ENCODE peak calls at places on chromosomes 7 and 10, in seven cellular contexts. One of them, this sample, is unnamed.

GRCh38 chr10:21061982-21062381 is 164.9 kb upstream of the NEBL start:
- DNase-seq in GM19239: no peak
- DNase-seq in H4: no peak
- DNase-seq in Right ventricle myocardium superior: no peak
- DNase-seq in iris pigment epithelial cell: no peak
- DNase-seq in GM06990: no peak
- DNase-seq in HuH-7.5: no peak
- DNase-seq in this sample: no peak

GRCh38 chr10:129642427-129642826 is 175.4 kb downstream of the MGMT start:
- DNase-seq in GM19239: no peak
- DNase-seq in H4: no peak
- DNase-seq in Right ventricle myocardium superior: no peak
- DNase-seq in iris pigment epithelial cell: no peak
- DNase-seq in GM06990: no peak
- DNase-seq in HuH-7.5: peak
- DNase-seq in this sample: no peak

GRCh38 chr10:34006471-34006870 is 672.0 kb upstream of the NRP1 start:
- DNase-seq in GM19239: no peak
- DNase-seq in H4: no peak
- DNase-seq in Right ventricle myocardium superior: no peak
- DNase-seq in iris pigment epithelial cell: no peak
- DNase-seq in GM06990: no peak
- DNase-seq in HuH-7.5: no peak
- DNase-seq in this sample: no peak

GRCh38 chr7:14697684-14698083 is 204.9 kb downstream of the DGKB start:
- DNase-seq in GM19239: no peak
- DNase-seq in H4: no peak
- DNase-seq in Right ventricle myocardium superior: no peak
- DNase-seq in iris pigment epithelial cell: no peak
- DNase-seq in GM06990: no peak
- DNase-seq in HuH-7.5: no peak
- DNase-seq in this sample: no peak

GRCh38 chr7:43234968-43235367 is 122.5 kb downstream of the HECW1 start:
- DNase-seq in GM19239: no peak
- DNase-seq in H4: no peak
- DNase-seq in Right ventricle myocardium superior: no peak
- DNase-seq in iris pigment epithelial cell: no peak
- DNase-seq in GM06990: no peak
- DNase-seq in HuH-7.5: no peak
- DNase-seq in this sample: no peak

GRCh38 chr10:31315453-31315852 is 3.6 kb upstream of the ZEB1 start:
- DNase-seq in GM19239: no peak
- DNase-seq in H4: no peak
- DNase-seq in Right ventricle myocardium superior: no peak
- DNase-seq in iris pigment epithelial cell: peak
- DNase-seq in GM06990: no peak
- DNase-seq in HuH-7.5: no peak
- DNase-seq in this sample: no peak

GRCh38 chr7:157701395-157701794 is 364.6 kb downstream of the DNAJB6 start:
- DNase-seq in GM19239: no peak
- DNase-seq in H4: no peak
- DNase-seq in Right ventricle myocardium superior: no peak
- DNase-seq in iris pigment epithelial cell: no peak
- DNase-seq in GM06990: no peak
- DNase-seq in HuH-7.5: no peak
- DNase-seq in this sample: no peak

GRCh38 chr10:85864173-85864549 is 502.4 kb downstream of the GRID1 start:
- DNase-seq in GM19239: no peak
- DNase-seq in H4: no peak
- DNase-seq in Right ventricle myocardium superior: no peak
- DNase-seq in iris pigment epithelial cell: no peak
- DNase-seq in GM06990: no peak
- DNase-seq in HuH-7.5: no peak
- DNase-seq in this sample: no peak

GRCh38 chr7:104979167-104979841 is 34.7 kb upstream of the KMT2E start:
- DNase-seq in GM19239: no peak
- DNase-seq in H4: peak
- DNase-seq in Right ventricle myocardium superior: peak
- DNase-seq in iris pigment epithelial cell: peak
- DNase-seq in GM06990: no peak
- DNase-seq in HuH-7.5: no peak
- DNase-seq in this sample: no peak

GRCh38 chr10:3554121-3554522 is 230.9 kb downstream of the KLF6 start:
- DNase-seq in GM19239: no peak
- DNase-seq in H4: no peak
- DNase-seq in Right ventricle myocardium superior: no peak
- DNase-seq in iris pigment epithelial cell: no peak
- DNase-seq in GM06990: no peak
- DNase-seq in HuH-7.5: no peak
- DNase-seq in this sample: no peak

GRCh38 chr7:30911561-30911969 is at the start of gene AQP1:
- DNase-seq in GM19239: no peak
- DNase-seq in H4: peak
- DNase-seq in Right ventricle myocardium superior: peak
- DNase-seq in iris pigment epithelial cell: no peak
- DNase-seq in GM06990: no peak
- DNase-seq in HuH-7.5: no peak
- DNase-seq in this sample: no peak

GRCh38 chr7:36871863-36872262 is 147.6 kb upstream of the AOAH start:
- DNase-seq in GM19239: no peak
- DNase-seq in H4: no peak
- DNase-seq in Right ventricle myocardium superior: no peak
- DNase-seq in iris pigment epithelial cell: peak
- DNase-seq in GM06990: no peak
- DNase-seq in HuH-7.5: no peak
- DNase-seq in this sample: peak

GRCh38 chr10:84329094-84329611 is 764 bp downstream of the CCSER2 start:
- DNase-seq in GM19239: no peak
- DNase-seq in H4: peak
- DNase-seq in Right ventricle myocardium superior: no peak
- DNase-seq in iris pigment epithelial cell: peak
- DNase-seq in GM06990: no peak
- DNase-seq in HuH-7.5: no peak
- DNase-seq in this sample: peak

GRCh38 chr7:7183061-7183832 is 903 bp downstream of the C1GALT1 start:
- DNase-seq in GM19239: peak
- DNase-seq in H4: peak
- DNase-seq in Right ventricle myocardium superior: no peak
- DNase-seq in iris pigment epithelial cell: peak
- DNase-seq in GM06990: peak
- DNase-seq in HuH-7.5: peak
- DNase-seq in this sample: peak

GRCh38 chr7:129774359-129774758 is 162.8 kb downstream of the NRF1 start:
- DNase-seq in GM19239: no peak
- DNase-seq in H4: no peak
- DNase-seq in Right ventricle myocardium superior: peak
- DNase-seq in iris pigment epithelial cell: no peak
- DNase-seq in GM06990: no peak
- DNase-seq in HuH-7.5: no peak
- DNase-seq in this sample: no peak

GRCh38 chr7:128847721-128848211 is 14.9 kb upstream of the ATP6V1F start:
- DNase-seq in GM19239: no peak
- DNase-seq in H4: no peak
- DNase-seq in Right ventricle myocardium superior: peak
- DNase-seq in iris pigment epithelial cell: no peak
- DNase-seq in GM06990: no peak
- DNase-seq in HuH-7.5: no peak
- DNase-seq in this sample: no peak

GRCh38 chr7:102943425-102944169 is 30.8 kb downstream of the LRRC17 start:
- DNase-seq in GM19239: no peak
- DNase-seq in H4: no peak
- DNase-seq in Right ventricle myocardium superior: no peak
- DNase-seq in iris pigment epithelial cell: no peak
- DNase-seq in GM06990: no peak
- DNase-seq in HuH-7.5: no peak
- DNase-seq in this sample: no peak

GRCh38 chr10:93225938-93226337 is 152.2 kb downstream of the CYP26A1 start:
- DNase-seq in GM19239: no peak
- DNase-seq in H4: no peak
- DNase-seq in Right ventricle myocardium superior: no peak
- DNase-seq in iris pigment epithelial cell: no peak
- DNase-seq in GM06990: no peak
- DNase-seq in HuH-7.5: no peak
- DNase-seq in this sample: no peak

GRCh38 chr7:65448824-65449504 is 75.3 kb downstream of the ZNF92 start:
- DNase-seq in GM19239: no peak
- DNase-seq in H4: peak
- DNase-seq in Right ventricle myocardium superior: no peak
- DNase-seq in iris pigment epithelial cell: peak
- DNase-seq in GM06990: no peak
- DNase-seq in HuH-7.5: no peak
- DNase-seq in this sample: no peak

GRCh38 chr7:158302274-158303070 is 285.2 kb downstream of the PTPRN2 start:
- DNase-seq in GM19239: no peak
- DNase-seq in H4: no peak
- DNase-seq in Right ventricle myocardium superior: no peak
- DNase-seq in iris pigment epithelial cell: no peak
- DNase-seq in GM06990: no peak
- DNase-seq in HuH-7.5: no peak
- DNase-seq in this sample: no peak

GRCh38 chr7:73824986-73825385 is 5.8 kb upstream of the CLDN4 start:
- DNase-seq in GM19239: no peak
- DNase-seq in H4: no peak
- DNase-seq in Right ventricle myocardium superior: peak
- DNase-seq in iris pigment epithelial cell: no peak
- DNase-seq in GM06990: no peak
- DNase-seq in HuH-7.5: no peak
- DNase-seq in this sample: no peak

GRCh38 chr10:85527610-85528317 is 838.8 kb downstream of the GRID1 start:
- DNase-seq in GM19239: no peak
- DNase-seq in H4: no peak
- DNase-seq in Right ventricle myocardium superior: no peak
- DNase-seq in iris pigment epithelial cell: peak
- DNase-seq in GM06990: no peak
- DNase-seq in HuH-7.5: no peak
- DNase-seq in this sample: no peak

GRCh38 chr10:126640391-126640790 is 30.1 kb downstream of the C10orf90 start:
- DNase-seq in GM19239: no peak
- DNase-seq in H4: peak
- DNase-seq in Right ventricle myocardium superior: no peak
- DNase-seq in iris pigment epithelial cell: peak
- DNase-seq in GM06990: no peak
- DNase-seq in HuH-7.5: no peak
- DNase-seq in this sample: no peak

GRCh38 chr7:135798104-135798503 is 49.5 kb upstream of the FAM180A start:
- DNase-seq in GM19239: no peak
- DNase-seq in H4: no peak
- DNase-seq in Right ventricle myocardium superior: no peak
- DNase-seq in iris pigment epithelial cell: no peak
- DNase-seq in GM06990: no peak
- DNase-seq in HuH-7.5: no peak
- DNase-seq in this sample: no peak

GRCh38 chr7:9349625-9350024 is 916.2 kb downstream of the NXPH1 start:
- DNase-seq in GM19239: no peak
- DNase-seq in H4: no peak
- DNase-seq in Right ventricle myocardium superior: no peak
- DNase-seq in iris pigment epithelial cell: no peak
- DNase-seq in GM06990: no peak
- DNase-seq in HuH-7.5: no peak
- DNase-seq in this sample: no peak

GRCh38 chr7:121160150-121161008 is 168.4 kb upstream of the WNT16 start:
- DNase-seq in GM19239: no peak
- DNase-seq in H4: no peak
- DNase-seq in Right ventricle myocardium superior: no peak
- DNase-seq in iris pigment epithelial cell: no peak
- DNase-seq in GM06990: no peak
- DNase-seq in HuH-7.5: no peak
- DNase-seq in this sample: no peak

GRCh38 chr10:46547881-46548780 is 8.3 kb downstream of the GPRIN2 start:
- DNase-seq in GM19239: no peak
- DNase-seq in H4: no peak
- DNase-seq in Right ventricle myocardium superior: no peak
- DNase-seq in iris pigment epithelial cell: no peak
- DNase-seq in GM06990: no peak
- DNase-seq in HuH-7.5: no peak
- DNase-seq in this sample: no peak

GRCh38 chr10:51369903-51370302 is 295.6 kb downstream of the PRKG1 start:
- DNase-seq in GM19239: no peak
- DNase-seq in H4: peak
- DNase-seq in Right ventricle myocardium superior: no peak
- DNase-seq in iris pigment epithelial cell: peak
- DNase-seq in GM06990: no peak
- DNase-seq in HuH-7.5: no peak
- DNase-seq in this sample: no peak

GRCh38 chr10:103449208-103450144 is 2.7 kb downstream of the CALHM2 start:
- DNase-seq in GM19239: no peak
- DNase-seq in H4: no peak
- DNase-seq in Right ventricle myocardium superior: peak
- DNase-seq in iris pigment epithelial cell: no peak
- DNase-seq in GM06990: no peak
- DNase-seq in HuH-7.5: no peak
- DNase-seq in this sample: no peak

GRCh38 chr7:91397612-91398011 is 133.4 kb downstream of the FZD1 start:
- DNase-seq in GM19239: no peak
- DNase-seq in H4: no peak
- DNase-seq in Right ventricle myocardium superior: no peak
- DNase-seq in iris pigment epithelial cell: no peak
- DNase-seq in GM06990: no peak
- DNase-seq in HuH-7.5: peak
- DNase-seq in this sample: no peak

GRCh38 chr7:21504021-21504420 is 38.8 kb upstream of the DNAH11 start:
- DNase-seq in GM19239: no peak
- DNase-seq in H4: no peak
- DNase-seq in Right ventricle myocardium superior: no peak
- DNase-seq in iris pigment epithelial cell: no peak
- DNase-seq in GM06990: no peak
- DNase-seq in HuH-7.5: no peak
- DNase-seq in this sample: no peak

GRCh38 chr7:128030999-128031681 is at the start of gene LRRC4:
- DNase-seq in GM19239: peak
- DNase-seq in H4: no peak
- DNase-seq in Right ventricle myocardium superior: peak
- DNase-seq in iris pigment epithelial cell: peak
- DNase-seq in GM06990: peak
- DNase-seq in HuH-7.5: peak
- DNase-seq in this sample: peak

GRCh38 chr10:83978681-83979383 is 160.5 kb upstream of the GHITM start:
- DNase-seq in GM19239: no peak
- DNase-seq in H4: peak
- DNase-seq in Right ventricle myocardium superior: no peak
- DNase-seq in iris pigment epithelial cell: no peak
- DNase-seq in GM06990: no peak
- DNase-seq in HuH-7.5: no peak
- DNase-seq in this sample: no peak

GRCh38 chr7:12250232-12250631 is 39.1 kb downstream of the TMEM106B start:
- DNase-seq in GM19239: no peak
- DNase-seq in H4: no peak
- DNase-seq in Right ventricle myocardium superior: no peak
- DNase-seq in iris pigment epithelial cell: no peak
- DNase-seq in GM06990: no peak
- DNase-seq in HuH-7.5: no peak
- DNase-seq in this sample: no peak

GRCh38 chr7:37440738-37441404 is 7.8 kb downstream of the ELMO1 start:
- DNase-seq in GM19239: no peak
- DNase-seq in H4: no peak
- DNase-seq in Right ventricle myocardium superior: no peak
- DNase-seq in iris pigment epithelial cell: no peak
- DNase-seq in GM06990: no peak
- DNase-seq in HuH-7.5: no peak
- DNase-seq in this sample: no peak

GRCh38 chr7:30933124-30933893 is 21.7 kb downstream of the AQP1 start:
- DNase-seq in GM19239: no peak
- DNase-seq in H4: no peak
- DNase-seq in Right ventricle myocardium superior: peak
- DNase-seq in iris pigment epithelial cell: no peak
- DNase-seq in GM06990: no peak
- DNase-seq in HuH-7.5: no peak
- DNase-seq in this sample: no peak